ENCODE peak calls at places on chromosome 13, in five cellular contexts. One of them, this sample, is unnamed.

GRCh38 chr13:27667946-27668345 is 46.3 kb downstream of the POLR1D start:
- DNase-seq in hepatocyte: no peak
- DNase-seq in neural progenitor cell: no peak
- DNase-seq in GM23338: no peak
- DNase-seq in OCI-LY7: no peak
- DNase-seq in this sample: no peak

GRCh38 chr13:110640591-110641029 is 25.3 kb downstream of the NAXD start:
- DNase-seq in hepatocyte: no peak
- DNase-seq in neural progenitor cell: no peak
- DNase-seq in GM23338: no peak
- DNase-seq in OCI-LY7: no peak
- DNase-seq in this sample: peak; percentile 23

GRCh38 chr13:33353210-33353609 is 67.7 kb upstream of the STARD13 start:
- DNase-seq in hepatocyte: no peak
- DNase-seq in neural progenitor cell: no peak
- DNase-seq in GM23338: no peak
- DNase-seq in OCI-LY7: peak; percentile 15
- DNase-seq in this sample: no peak

GRCh38 chr13:44350775-44351504 is 22.7 kb upstream of the SERP2 start:
- DNase-seq in hepatocyte: no peak
- DNase-seq in neural progenitor cell: no peak
- DNase-seq in GM23338: peak; percentile 11
- DNase-seq in OCI-LY7: no peak
- DNase-seq in this sample: no peak

GRCh38 chr13:110911880-110912279 is 3.0 kb downstream of the ANKRD10 start:
- DNase-seq in hepatocyte: no peak
- DNase-seq in neural progenitor cell: no peak
- DNase-seq in GM23338: no peak
- DNase-seq in OCI-LY7: no peak
- DNase-seq in this sample: peak; percentile 53

GRCh38 chr13:90519157-90519556 is 828.3 kb upstream of the MIR17HG start:
- DNase-seq in hepatocyte: no peak
- DNase-seq in neural progenitor cell: no peak
- DNase-seq in GM23338: no peak
- DNase-seq in OCI-LY7: no peak
- DNase-seq in this sample: no peak

GRCh38 chr13:44667950-44668349 is 91.8 kb upstream of the TSC22D1 start:
- DNase-seq in hepatocyte: no peak
- DNase-seq in neural progenitor cell: peak; percentile 78
- DNase-seq in GM23338: no peak
- DNase-seq in OCI-LY7: no peak
- DNase-seq in this sample: peak; percentile 76

GRCh38 chr13:78777973-78778372 is 119.0 kb upstream of the OBI1 start:
- DNase-seq in hepatocyte: no peak
- DNase-seq in neural progenitor cell: no peak
- DNase-seq in GM23338: no peak
- DNase-seq in OCI-LY7: no peak
- DNase-seq in this sample: no peak

GRCh38 chr13:111992911-111993310 is 74.0 kb upstream of the SOX1 start:
- DNase-seq in hepatocyte: no peak
- DNase-seq in neural progenitor cell: no peak
- DNase-seq in GM23338: no peak
- DNase-seq in OCI-LY7: no peak
- DNase-seq in this sample: no peak

GRCh38 chr13:64935441-64935840 is 2294.7 kb downstream of the PCDH9 start:
- DNase-seq in hepatocyte: no peak
- DNase-seq in neural progenitor cell: no peak
- DNase-seq in GM23338: no peak
- DNase-seq in OCI-LY7: no peak
- DNase-seq in this sample: no peak

GRCh38 chr13:45584816-45585215 is 30.7 kb downstream of the ERICH6B start:
- DNase-seq in hepatocyte: peak; percentile 18
- DNase-seq in neural progenitor cell: peak; percentile 9
- DNase-seq in GM23338: peak; percentile 43
- DNase-seq in OCI-LY7: no peak
- DNase-seq in this sample: peak; percentile 6

GRCh38 chr13:36837354-36838092 is 18.5 kb downstream of the RFXAP start:
- DNase-seq in hepatocyte: no peak
- DNase-seq in neural progenitor cell: no peak
- DNase-seq in GM23338: no peak
- DNase-seq in OCI-LY7: no peak
- DNase-seq in this sample: no peak

GRCh38 chr13:47480941-47481340 is 520.1 kb downstream of the SUCLA2 start:
- DNase-seq in hepatocyte: no peak
- DNase-seq in neural progenitor cell: no peak
- DNase-seq in GM23338: peak; percentile 11
- DNase-seq in OCI-LY7: no peak
- DNase-seq in this sample: no peak

GRCh38 chr13:102197193-102197592 is 204.7 kb downstream of the FGF14 start:
- DNase-seq in hepatocyte: no peak
- DNase-seq in neural progenitor cell: peak; percentile 28
- DNase-seq in GM23338: peak; percentile 72
- DNase-seq in OCI-LY7: no peak
- DNase-seq in this sample: peak; percentile 14

GRCh38 chr13:38348890-38349289 is 761 bp upstream of the UFM1 start:
- DNase-seq in hepatocyte: peak; percentile 51
- DNase-seq in neural progenitor cell: no peak
- DNase-seq in GM23338: no peak
- DNase-seq in OCI-LY7: no peak
- DNase-seq in this sample: peak; percentile 88

GRCh38 chr13:60990032-60990733 is 425.5 kb downstream of the PCDH20 start:
- DNase-seq in hepatocyte: no peak
- DNase-seq in neural progenitor cell: peak; percentile 3
- DNase-seq in GM23338: peak; percentile 72
- DNase-seq in OCI-LY7: peak; percentile 1
- DNase-seq in this sample: no peak

GRCh38 chr13:36712785-36713184 is 39.0 kb downstream of the SERTM1 start:
- DNase-seq in hepatocyte: peak; percentile 24
- DNase-seq in neural progenitor cell: no peak
- DNase-seq in GM23338: no peak
- DNase-seq in OCI-LY7: no peak
- DNase-seq in this sample: peak; percentile 75

GRCh38 chr13:24670927-24671326 is 9.3 kb upstream of the ATP12A start:
- DNase-seq in hepatocyte: peak; percentile 64
- DNase-seq in neural progenitor cell: peak; percentile 77
- DNase-seq in GM23338: peak; percentile 87
- DNase-seq in OCI-LY7: peak; percentile 73
- DNase-seq in this sample: peak; percentile 75
- H3K27ac ChIP-seq in hepatocyte: peak overlapping the region; percentile 68
- H3K27ac ChIP-seq in neural progenitor cell: no peak overlapping the region
- H3K27ac ChIP-seq in GM23338: no peak overlapping the region
- H3K27ac ChIP-seq in OCI-LY7: no peak overlapping the region
- H3K27ac ChIP-seq in this sample: peak overlapping the region; percentile 100

GRCh38 chr13:49651775-49652690 is 23.7 kb downstream of the ARL11 start:
- DNase-seq in hepatocyte: no peak
- DNase-seq in neural progenitor cell: no peak
- DNase-seq in GM23338: no peak
- DNase-seq in OCI-LY7: no peak
- DNase-seq in this sample: no peak

GRCh38 chr13:49655906-49656305 is 27.6 kb downstream of the ARL11 start:
- DNase-seq in hepatocyte: no peak
- DNase-seq in neural progenitor cell: no peak
- DNase-seq in GM23338: no peak
- DNase-seq in OCI-LY7: no peak
- DNase-seq in this sample: peak; percentile 61

GRCh38 chr13:49649963-49650312 is 21.6 kb downstream of the ARL11 start:
- DNase-seq in hepatocyte: no peak
- DNase-seq in neural progenitor cell: no peak
- DNase-seq in GM23338: no peak
- DNase-seq in OCI-LY7: no peak
- DNase-seq in this sample: no peak

GRCh38 chr13:49653478-49653877 is 25.2 kb downstream of the ARL11 start:
- DNase-seq in hepatocyte: no peak
- DNase-seq in neural progenitor cell: no peak
- DNase-seq in GM23338: no peak
- DNase-seq in OCI-LY7: no peak
- DNase-seq in this sample: no peak

GRCh38 chr13:49652691-49653305 is 24.5 kb downstream of the ARL11 start:
- DNase-seq in hepatocyte: peak; percentile 49
- DNase-seq in neural progenitor cell: peak; percentile 71
- DNase-seq in GM23338: peak; percentile 85
- DNase-seq in OCI-LY7: peak; percentile 63
- DNase-seq in this sample: peak; percentile 50
- TF ChIP-seq EZH2phosphoT487 in hepatocyte: no peak
- TF ChIP-seq EZH2phosphoT487 in neural progenitor cell: no peak
- TF ChIP-seq EZH2phosphoT487 in GM23338: no peak
- TF ChIP-seq EZH2phosphoT487 in OCI-LY7: no peak
- TF ChIP-seq EZH2phosphoT487 in this sample: no peak

GRCh38 chr13:106530907-106531520 is 4.4 kb downstream of the EFNB2 start:
- DNase-seq in hepatocyte: no peak
- DNase-seq in neural progenitor cell: peak; percentile 55
- DNase-seq in GM23338: no peak
- DNase-seq in OCI-LY7: no peak
- DNase-seq in this sample: no peak
- H3K27ac ChIP-seq in hepatocyte: peak overlapping the region; percentile 79
- H3K27ac ChIP-seq in neural progenitor cell: peak overlapping the region; percentile 86
- H3K27ac ChIP-seq in GM23338: peak overlapping the region; percentile 7
- H3K27ac ChIP-seq in OCI-LY7: no peak overlapping the region
- H3K27ac ChIP-seq in this sample: no peak overlapping the region

GRCh38 chr13:30685320-30685859 is 50.0 kb upstream of the ALOX5AP start:
- DNase-seq in hepatocyte: peak; percentile 8
- DNase-seq in neural progenitor cell: no peak
- DNase-seq in GM23338: no peak
- DNase-seq in OCI-LY7: no peak
- DNase-seq in this sample: peak; percentile 17
- TF ChIP-seq EZH2phosphoT487 in hepatocyte: no peak
- TF ChIP-seq EZH2phosphoT487 in neural progenitor cell: no peak
- TF ChIP-seq EZH2phosphoT487 in GM23338: no peak
- TF ChIP-seq EZH2phosphoT487 in OCI-LY7: no peak
- TF ChIP-seq EZH2phosphoT487 in this sample: no peak

DNA sequence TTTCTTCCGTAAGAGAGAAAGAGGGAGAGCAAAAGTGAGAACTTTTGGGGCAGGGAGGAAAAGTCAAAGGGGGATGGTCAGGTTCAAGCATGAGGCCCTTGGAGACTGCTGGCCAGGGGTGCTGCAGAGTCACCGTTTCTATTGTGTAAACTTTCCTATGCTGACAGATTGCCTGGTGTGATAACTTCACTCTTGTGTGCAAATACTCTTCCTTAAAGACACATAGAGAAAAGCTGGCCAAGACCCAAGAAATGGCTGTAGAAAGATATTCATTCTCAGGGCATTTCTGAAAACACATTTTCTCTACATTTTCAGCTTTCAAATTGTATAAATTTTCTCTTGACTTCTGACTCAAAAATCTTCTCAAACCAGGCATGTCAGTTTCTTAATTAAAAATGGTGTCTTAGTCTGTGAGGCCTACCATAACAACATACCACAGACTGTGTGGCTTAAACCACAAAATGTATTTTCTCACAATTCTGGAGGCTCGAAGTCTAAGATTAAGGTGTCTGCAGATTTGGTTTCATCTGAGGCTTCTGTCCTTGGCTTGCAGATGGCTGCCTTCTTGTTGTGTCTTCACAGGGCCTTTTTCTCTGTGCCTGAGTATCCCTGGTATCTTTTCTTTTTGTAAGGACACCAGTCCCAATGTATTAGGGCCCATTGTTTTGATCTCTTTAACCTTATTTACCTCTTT is 304.5 kb downstream of the KCNRG start:
- DNase-seq in hepatocyte: peak; percentile 30
- DNase-seq in neural progenitor cell: no peak
- DNase-seq in GM23338: no peak
- DNase-seq in OCI-LY7: no peak
- DNase-seq in this sample: peak; percentile 65
- H3K27ac ChIP-seq in hepatocyte: peak overlapping the region; percentile 93
- H3K27ac ChIP-seq in neural progenitor cell: no peak overlapping the region
- H3K27ac ChIP-seq in GM23338: no peak overlapping the region
- H3K27ac ChIP-seq in OCI-LY7: no peak overlapping the region
- H3K27ac ChIP-seq in this sample: peak overlapping the region; percentile 45

DNA sequence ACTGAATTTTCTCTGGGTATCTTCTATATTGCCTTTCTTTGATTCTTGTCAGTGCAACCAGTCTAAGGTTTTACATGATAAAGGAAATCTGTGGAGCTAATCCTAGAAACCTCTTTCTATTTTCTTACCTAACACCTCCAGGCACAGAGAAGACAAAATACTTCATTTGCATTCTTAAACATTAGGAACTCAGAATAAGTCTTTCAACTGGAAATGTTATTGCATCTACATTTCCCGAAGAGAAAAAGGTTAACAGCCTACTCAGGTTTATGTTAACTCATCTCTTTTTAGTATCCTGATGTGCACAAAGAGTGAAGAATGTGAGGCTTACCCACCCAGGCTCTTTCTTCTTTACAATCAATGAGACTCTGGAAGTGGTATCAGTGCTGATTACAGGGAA is 106.7 kb downstream of the PCCA start:
- DNase-seq in hepatocyte: no peak
- DNase-seq in neural progenitor cell: peak; percentile 56
- DNase-seq in GM23338: peak; percentile 72
- DNase-seq in OCI-LY7: no peak
- DNase-seq in this sample: no peak
- TF ChIP-seq EZH2phosphoT487 in hepatocyte: no peak
- TF ChIP-seq EZH2phosphoT487 in neural progenitor cell: no peak
- TF ChIP-seq EZH2phosphoT487 in GM23338: no peak
- TF ChIP-seq EZH2phosphoT487 in OCI-LY7: no peak
- TF ChIP-seq EZH2phosphoT487 in this sample: no peak

GRCh38 chr13:20414475-20415287 is 111.0 kb downstream of the CRYL1 start:
- DNase-seq in hepatocyte: no peak
- DNase-seq in neural progenitor cell: no peak
- DNase-seq in GM23338: peak; percentile 69
- DNase-seq in OCI-LY7: no peak
- DNase-seq in this sample: no peak

GRCh38 chr13:20415288-20415644 is 110.4 kb downstream of the CRYL1 start:
- DNase-seq in hepatocyte: no peak
- DNase-seq in neural progenitor cell: no peak
- DNase-seq in GM23338: peak; percentile 66
- DNase-seq in OCI-LY7: no peak
- DNase-seq in this sample: no peak

GRCh38 chr13:20418953-20419352 is 106.7 kb downstream of the CRYL1 start:
- DNase-seq in hepatocyte: no peak
- DNase-seq in neural progenitor cell: no peak
- DNase-seq in GM23338: no peak
- DNase-seq in OCI-LY7: no peak
- DNase-seq in this sample: no peak

GRCh38 chr13:20415694-20416107 is 110.0 kb downstream of the CRYL1 start:
- DNase-seq in hepatocyte: no peak
- DNase-seq in neural progenitor cell: no peak
- DNase-seq in GM23338: peak; percentile 49
- DNase-seq in OCI-LY7: no peak
- DNase-seq in this sample: no peak

GRCh38 chr13:20416223-20416622 is 109.4 kb downstream of the CRYL1 start:
- DNase-seq in hepatocyte: no peak
- DNase-seq in neural progenitor cell: no peak
- DNase-seq in GM23338: no peak
- DNase-seq in OCI-LY7: no peak
- DNase-seq in this sample: no peak
- H3K27ac ChIP-seq in hepatocyte: no peak overlapping the region
- H3K27ac ChIP-seq in neural progenitor cell: no peak overlapping the region
- H3K27ac ChIP-seq in GM23338: no peak overlapping the region
- H3K27ac ChIP-seq in OCI-LY7: no peak overlapping the region
- H3K27ac ChIP-seq in this sample: no peak overlapping the region

GRCh38 chr13:73133536-73133935 is 74.7 kb downstream of the KLF5 start:
- DNase-seq in hepatocyte: no peak
- DNase-seq in neural progenitor cell: no peak
- DNase-seq in GM23338: no peak
- DNase-seq in OCI-LY7: no peak
- DNase-seq in this sample: peak; percentile 34
- TF ChIP-seq EZH2phosphoT487 in hepatocyte: no peak
- TF ChIP-seq EZH2phosphoT487 in neural progenitor cell: no peak
- TF ChIP-seq EZH2phosphoT487 in GM23338: no peak
- TF ChIP-seq EZH2phosphoT487 in OCI-LY7: no peak
- TF ChIP-seq EZH2phosphoT487 in this sample: no peak

This sample was measured in GM23248.